ENCODE peak calls at places on chromosomes 16 and 17, in five cellular contexts. V is hepatocyte, M is OCI-LY7, J is neural progenitor cell, P is GM23338. I is an unnamed sample.
A peak's percentile ranks its signal among the peaks of the same experiment; 100 is the strongest.

GRCh38 chr16:73213761-73214480 is 166.0 kb upstream of the ZFHX3 start:
- DNase-seq in P (no peak), V (no peak), M (no peak), J (no peak), I (peak; percentile 49)

GRCh38 chr16:17538942-17539341 is 68.2 kb upstream of the XYLT1 start:
- DNase-seq in M (no peak), P (no peak), V (no peak), J (no peak), I (no peak)

GRCh38 chr17:44360826-44361225 is 2.8 kb downstream of the FAM171A2 start:
- DNase-seq in J (peak; percentile 85), V (peak; percentile 66), M (no peak), P (peak; percentile 69), I (peak; percentile 80)

GRCh38 chr16:27308792-27309191 is 5.0 kb upstream of the IL4R start:
- DNase-seq in P (no peak), V (no peak), M (no peak), J (no peak), I (no peak)

GRCh38 chr17:79465011-79466006 is 145.5 kb downstream of the RBFOX3 start:
- DNase-seq in V (no peak), P (no peak), M (no peak), J (no peak), I (no peak)

GRCh38 chr16:72195609-72196008 is 23.7 kb upstream of the PMFBP1 start:
- DNase-seq in P (peak; percentile 71), V (no peak), M (no peak), J (peak; percentile 78), I (no peak)

GRCh38 chr17:46061435-46061834 is 62.4 kb downstream of the STH start:
- DNase-seq in P (peak; percentile 68), J (no peak), M (no peak), V (no peak), I (peak; percentile 45)

GRCh38 chr17:76441681-76442340 is 11.1 kb downstream of the UBE2O start:
- DNase-seq in P (peak; percentile 65), V (no peak), J (peak; percentile 48), M (no peak), I (no peak)

GRCh38 chr17:66580178-66580577 is 254.7 kb upstream of the CACNG5 start:
- DNase-seq in V (peak; percentile 39), P (peak; percentile 54), J (peak; percentile 67), M (no peak), I (no peak)

GRCh38 chr17:2909164-2909852 is 113.1 kb downstream of the RAP1GAP2 start:
- DNase-seq in J (no peak), P (no peak), M (no peak), V (peak; percentile 3), I (no peak)

GRCh38 chr16:53404959-53405358 is 29.3 kb upstream of the RBL2 start:
- DNase-seq in M (no peak), P (no peak), V (no peak), J (no peak), I (peak; percentile 10)

GRCh38 chr17:65218261-65218660 is 81.1 kb downstream of the RGS9 start:
- DNase-seq in P (no peak), V (no peak), M (no peak), J (no peak), I (no peak)

GRCh38 chr16:24051125-24051524 is 205.0 kb upstream of the CACNG3 start:
- DNase-seq in V (no peak), P (peak; percentile 85), J (no peak), M (no peak), I (no peak)

GRCh38 chr17:38558751-38559024 is 47.1 kb downstream of the SRCIN1 start:
- DNase-seq in J (peak; percentile 40), P (peak; percentile 42), V (no peak), M (no peak), I (no peak)

GRCh38 chr17:42056634-42057033 is 6.2 kb upstream of the C17orf113 start:
- DNase-seq in P (no peak), J (no peak), M (no peak), V (no peak), I (no peak)

GRCh38 chr16:22734313-22734869 is 79.6 kb upstream of the HS3ST2 start:
- DNase-seq in V (no peak), M (no peak), J (no peak), P (no peak), I (no peak)

GRCh38 chr16:6964679-6965078 is 368.0 kb upstream of the RBFOX1 start:
- DNase-seq in V (no peak), J (peak; percentile 80), P (no peak), M (no peak), I (no peak)

GRCh38 chr17:31877911-31878702 is 19.1 kb upstream of the COPRS start:
- DNase-seq in J (no peak), V (no peak), P (no peak), M (no peak), I (no peak)

GRCh38 chr17:54835015-54835414 is 65.6 kb upstream of the TOM1L1 start:
- DNase-seq in M (no peak), J (no peak), P (no peak), V (no peak), I (no peak)

GRCh38 chr17:45435481-45435880 is 2.8 kb upstream of the ARHGAP27 start:
- DNase-seq in M (no peak), V (no peak), P (no peak), J (no peak), I (no peak)

GRCh38 chr17:76446449-76447231 is 6.3 kb downstream of the UBE2O start:
- DNase-seq in M (no peak), P (peak; percentile 64), J (no peak), V (peak; percentile 73), I (peak; percentile 86)

GRCh38 chr17:76207268-76207667 is 33.0 kb downstream of the RNF157 start:
- DNase-seq in J (no peak), M (no peak), V (no peak), P (no peak), I (no peak)

GRCh38 chr16:1002399-1003161 is 21.0 kb downstream of the SOX8 start:
- DNase-seq in P (no peak), J (no peak), V (peak; percentile 77), M (no peak), I (peak; percentile 86)

GRCh38 chr17:47231334-47231733 is 22.2 kb downstream of the MYL4 start:
- DNase-seq in V (no peak), P (no peak), J (no peak), M (peak; percentile 21), I (no peak)

GRCh38 chr17:47231866-47232265 is 21.8 kb upstream of the ITGB3 start:
- DNase-seq in P (no peak), M (no peak), J (no peak), V (no peak), I (no peak)

GRCh38 chr17:47230864-47231263 is 21.7 kb downstream of the MYL4 start:
- DNase-seq in V (no peak), M (peak; percentile 28), J (no peak), P (no peak), I (no peak)

GRCh38 chr17:47227862-47228261 is 18.7 kb downstream of the MYL4 start:
- DNase-seq in J (no peak), M (no peak), V (no peak), P (no peak), I (no peak)

GRCh38 chr17:47229535-47230443 is 20.6 kb downstream of the MYL4 start:
- DNase-seq in M (peak; percentile 89), V (peak; percentile 94), P (peak; percentile 94), J (peak; percentile 92), I (peak; percentile 98)
- TF ChIP-seq EZH2phosphoT487 in M (no peak), V (no peak), P (no peak), J (no peak), I (no peak)

GRCh38 chr17:37562016-37562745 is 47.0 kb downstream of the SYNRG start:
- DNase-seq in J (no peak), M (no peak), V (no peak), P (peak; percentile 38), I (no peak)

GRCh38 chr17:37555386-37555785 is 53.8 kb downstream of the SYNRG start:
- DNase-seq in P (no peak), V (no peak), J (no peak), M (no peak), I (no peak)

GRCh38 chr17:37558299-37558698 is 50.9 kb downstream of the SYNRG start:
- DNase-seq in V (no peak), J (no peak), M (no peak), P (no peak), I (no peak)

GRCh38 chr17:37553357-37553966 is 55.8 kb downstream of the SYNRG start:
- DNase-seq in M (no peak), V (no peak), J (no peak), P (no peak), I (no peak)

DNA sequence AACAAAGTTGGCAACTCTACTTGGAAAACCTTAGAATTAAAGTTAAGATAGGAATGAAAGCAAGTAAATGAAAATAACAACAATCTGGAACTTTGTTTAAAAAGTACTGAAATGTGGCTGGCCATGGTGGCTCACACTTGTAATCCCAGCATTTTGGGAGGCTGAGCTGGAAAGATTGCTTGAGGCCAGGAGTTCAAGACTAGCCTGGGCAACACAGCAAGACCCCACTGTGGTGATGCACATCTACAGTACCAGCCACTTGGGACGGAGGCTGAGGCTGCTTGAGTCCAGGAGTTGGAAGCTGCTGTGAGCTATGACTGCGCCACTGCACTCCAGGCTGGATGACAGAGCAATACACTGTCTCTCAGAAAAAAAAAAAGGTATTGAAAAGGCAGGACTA is 51.7 kb downstream of the SYNRG start:
- DNase-seq in V (no peak), M (no peak), J (no peak), P (no peak), I (no peak)
- H2AFZ ChIP-seq in V (no peak overlapping the region), M (no peak overlapping the region), J (no peak overlapping the region), P (no peak overlapping the region), I (no peak overlapping the region)

DNA sequence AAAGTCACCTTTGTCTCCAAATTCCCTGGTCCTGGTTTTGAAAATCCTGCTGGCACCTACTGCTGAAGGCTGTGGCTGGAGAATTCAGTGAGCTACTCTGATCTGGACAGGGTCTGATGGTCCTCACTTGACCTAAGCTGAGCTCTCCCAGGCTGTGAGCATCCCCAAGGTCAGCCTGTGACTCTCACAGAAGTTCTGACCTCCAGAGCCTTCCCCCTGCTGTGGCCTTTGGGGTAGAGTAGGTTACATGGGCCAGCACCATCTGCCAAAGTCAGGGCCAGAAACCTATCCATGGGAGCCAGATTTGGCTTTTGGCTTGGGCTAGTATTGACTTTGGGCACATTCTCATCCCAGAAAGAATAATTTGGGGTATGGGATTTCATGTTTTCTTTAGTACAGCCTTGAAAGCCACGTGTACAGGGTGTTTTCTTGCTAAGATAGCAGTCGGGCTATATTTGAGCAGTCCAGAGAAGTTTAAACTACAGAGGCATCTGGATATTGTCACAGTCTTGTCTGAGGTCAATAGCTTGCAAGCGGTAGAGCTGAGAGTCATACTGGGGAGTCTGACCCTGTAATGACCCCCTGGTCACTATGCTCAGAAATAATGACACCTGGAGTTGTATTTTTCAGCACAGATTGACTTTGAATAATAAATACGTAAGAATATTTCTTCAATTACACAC is 6.2 kb upstream of the AGRP start:
- DNase-seq in P (no peak), J (no peak), V (no peak), M (peak; percentile 25), I (no peak)
- TF ChIP-seq EZH2phosphoT487 in P (no peak), J (no peak), V (no peak), M (no peak), I (no peak)

DNA sequence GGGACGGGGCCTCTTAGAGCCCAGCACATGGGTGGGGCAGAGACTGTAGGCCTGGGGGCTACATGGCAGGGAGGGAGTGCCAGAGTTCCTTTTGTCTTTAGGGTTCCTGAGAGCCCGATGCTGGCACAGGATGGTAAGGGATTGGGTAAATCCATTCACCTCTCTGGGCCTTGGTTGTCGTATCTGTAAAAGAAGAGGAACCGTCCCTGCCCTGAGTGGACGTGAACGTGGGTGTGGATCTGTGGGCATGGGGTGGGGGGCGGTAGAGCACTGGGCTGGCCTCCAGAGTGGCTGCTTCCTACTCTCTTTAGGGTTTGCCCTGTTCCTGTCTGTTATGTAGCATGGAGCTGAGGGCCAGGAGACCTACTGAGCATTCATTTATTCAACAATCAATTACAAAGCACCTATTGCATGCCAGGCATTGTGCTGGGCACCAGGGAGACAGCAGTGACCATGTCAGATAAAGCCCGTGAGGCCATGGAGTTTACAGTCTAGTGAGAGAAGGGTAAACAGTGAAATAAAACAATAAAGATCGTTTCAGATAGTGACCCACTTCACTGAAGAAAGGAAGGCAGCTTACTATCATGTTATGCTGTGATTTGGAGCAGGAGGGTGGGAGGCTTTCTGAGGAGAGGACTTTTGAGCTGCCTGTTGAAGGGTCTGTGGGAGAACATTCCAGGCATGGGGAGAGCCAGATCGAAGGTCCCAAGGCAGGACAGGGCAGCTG is 13.1 kb upstream of the TCAP start:
- DNase-seq in V (peak; percentile 40), J (no peak), M (no peak), P (no peak), I (no peak)
- H2AFZ ChIP-seq in V (no peak overlapping the region), J (peak overlapping the region; percentile 51), M (no peak overlapping the region), P (no peak overlapping the region), I (no peak overlapping the region)

I was measured in GM23248.